ENCODE peak calls at places on chromosomes 6 and 20, in eight cellular contexts. V is WTC11; B is HT1080; G is stimulated activated naive CD4-positive, alpha-beta T cell; A is posterior vena cava; T is NCI-H69; K is stimulated activated CD4-positive, alpha-beta T cell treated with anti-CD3 and anti-CD28 coated beads, TNF-alpha, amount 100 ng/mL, for 48 hours; L is T-cell. N is an unnamed sample.

GRCh38 chr6:125948455-125948854 is 8.1 kb upstream of the HINT3 start:
- DNase-seq in V (no peak), B (no peak), G (no peak), A (no peak), T (no peak), K (no peak), L (no peak), N (no peak)

GRCh38 chr20:44938637-44939036 is 21.6 kb downstream of the TOMM34 start:
- DNase-seq in V (no peak), B (no peak), G (no peak), A (no peak), T (no peak), K (no peak), L (no peak), N (no peak)

GRCh38 chr6:34476462-34476861 is 10.6 kb downstream of the PACSIN1 start:
- DNase-seq in V (no peak), B (no peak), G (no peak), A (no peak), T (peak), K (no peak), L (no peak), N (no peak)

GRCh38 chr6:13013681-13014550 is 297.3 kb downstream of the PHACTR1 start:
- DNase-seq in V (peak), B (no peak), G (no peak), A (no peak), T (peak), K (no peak), L (no peak), N (no peak)

GRCh38 chr6:18388942-18389341 is 1.8 kb downstream of the RNF144B start:
- DNase-seq in V (no peak), B (peak), G (no peak), A (no peak), T (peak), K (no peak), L (no peak), N (no peak)

GRCh38 chr6:122696853-122697252 is 82.7 kb upstream of the FABP7 start:
- DNase-seq in V (no peak), B (peak), G (no peak), A (no peak), T (peak), K (no peak), L (no peak), N (no peak)

GRCh38 chr20:23451956-23452487 is 654 bp downstream of the CST11 start:
- DNase-seq in V (no peak), B (no peak), G (no peak), A (no peak), T (no peak), K (no peak), L (no peak), N (no peak)

GRCh38 chr6:118586741-118587485 is 38.8 kb downstream of the PLN start:
- DNase-seq in V (no peak), B (no peak), G (no peak), A (no peak), T (no peak), K (no peak), L (no peak), N (no peak)

GRCh38 chr20:3681931-3682820 is at the start of gene ADAM33:
- DNase-seq in V (peak), B (no peak), G (no peak), A (no peak), T (peak), K (no peak), L (no peak), N (peak)

GRCh38 chr20:38321959-38322598 is 18.1 kb downstream of the BPI start:
- DNase-seq in V (peak), B (peak), G (no peak), A (no peak), T (peak), K (no peak), L (no peak), N (peak)

GRCh38 chr6:39929733-39930461 is 4.4 kb downstream of the MOCS1 start:
- DNase-seq in V (no peak), B (peak), G (no peak), A (no peak), T (no peak), K (no peak), L (no peak), N (no peak)

GRCh38 chr6:132527791-132528190 is 10.3 kb upstream of the TAAR9 start:
- DNase-seq in V (no peak), B (peak), G (no peak), A (no peak), T (peak), K (no peak), L (no peak), N (peak)

N was measured in HTR-8/SVneo.